ENCODE peak calls at places on chromosomes 4 and X, in nine cellular contexts. One of them, this sample, is unnamed.

GRCh38 chr4:118969359-118969758 is 80.7 kb downstream of the SYNPO2 start:
- DNase-seq in ovary: peak; percentile 55
- DNase-seq in right lobe of liver: peak; percentile 54
- DNase-seq in esophagus squamous epithelium: no peak
- DNase-seq in adrenal gland: peak; percentile 86
- DNase-seq in CD8-positive, alpha-beta T cell: no peak
- DNase-seq in left ventricle myocardium inferior: peak; percentile 51
- DNase-seq in heart left ventricle: peak; percentile 49
- DNase-seq in pancreas: no peak
- DNase-seq in this sample: no peak

GRCh38 chr4:102439835-102440234 is 61.3 kb upstream of the NFKB1 start:
- DNase-seq in ovary: no peak
- DNase-seq in right lobe of liver: no peak
- DNase-seq in esophagus squamous epithelium: no peak
- DNase-seq in adrenal gland: no peak
- DNase-seq in CD8-positive, alpha-beta T cell: no peak
- DNase-seq in left ventricle myocardium inferior: no peak
- DNase-seq in heart left ventricle: no peak
- DNase-seq in pancreas: no peak
- DNase-seq in this sample: no peak

GRCh38 chrX:19625612-19626011 is 110.3 kb upstream of the MAP3K15 start:
- DNase-seq in ovary: no peak
- DNase-seq in right lobe of liver: no peak
- DNase-seq in esophagus squamous epithelium: no peak
- DNase-seq in adrenal gland: no peak
- DNase-seq in CD8-positive, alpha-beta T cell: peak; percentile 45
- DNase-seq in left ventricle myocardium inferior: no peak
- DNase-seq in heart left ventricle: no peak
- DNase-seq in pancreas: no peak
- DNase-seq in this sample: no peak

GRCh38 chr4:90328558-90328957 is 201.4 kb downstream of the CCSER1 start:
- DNase-seq in ovary: no peak
- DNase-seq in right lobe of liver: no peak
- DNase-seq in esophagus squamous epithelium: no peak
- DNase-seq in adrenal gland: peak; percentile 75
- DNase-seq in CD8-positive, alpha-beta T cell: no peak
- DNase-seq in left ventricle myocardium inferior: peak; percentile 41
- DNase-seq in heart left ventricle: peak; percentile 46
- DNase-seq in pancreas: no peak
- DNase-seq in this sample: no peak

GRCh38 chr4:11614426-11614825 is 185.7 kb upstream of the HS3ST1 start:
- DNase-seq in ovary: no peak
- DNase-seq in right lobe of liver: no peak
- DNase-seq in esophagus squamous epithelium: no peak
- DNase-seq in adrenal gland: no peak
- DNase-seq in CD8-positive, alpha-beta T cell: no peak
- DNase-seq in left ventricle myocardium inferior: no peak
- DNase-seq in heart left ventricle: no peak
- DNase-seq in pancreas: no peak
- DNase-seq in this sample: no peak

GRCh38 chrX:102546818-102547493 is 30.4 kb upstream of the TMSB15A start:
- DNase-seq in ovary: no peak
- DNase-seq in right lobe of liver: no peak
- DNase-seq in esophagus squamous epithelium: no peak
- DNase-seq in adrenal gland: no peak
- DNase-seq in CD8-positive, alpha-beta T cell: no peak
- DNase-seq in left ventricle myocardium inferior: no peak
- DNase-seq in heart left ventricle: no peak
- DNase-seq in pancreas: no peak
- DNase-seq in this sample: no peak

GRCh38 chrX:118526149-118526548 is 30.5 kb downstream of the DOCK11 start:
- DNase-seq in ovary: no peak
- DNase-seq in right lobe of liver: no peak
- DNase-seq in esophagus squamous epithelium: no peak
- DNase-seq in adrenal gland: no peak
- DNase-seq in CD8-positive, alpha-beta T cell: no peak
- DNase-seq in left ventricle myocardium inferior: no peak
- DNase-seq in heart left ventricle: no peak
- DNase-seq in pancreas: no peak
- DNase-seq in this sample: no peak

GRCh38 chr4:175385797-175386196 is 426.3 kb downstream of the GPM6A start:
- DNase-seq in ovary: no peak
- DNase-seq in right lobe of liver: no peak
- DNase-seq in esophagus squamous epithelium: no peak
- DNase-seq in adrenal gland: no peak
- DNase-seq in CD8-positive, alpha-beta T cell: no peak
- DNase-seq in left ventricle myocardium inferior: no peak
- DNase-seq in heart left ventricle: no peak
- DNase-seq in pancreas: no peak
- DNase-seq in this sample: no peak

GRCh38 chr4:108359130-108359709 is 190.5 kb upstream of the LEF1 start:
- DNase-seq in ovary: no peak
- DNase-seq in right lobe of liver: no peak
- DNase-seq in esophagus squamous epithelium: no peak
- DNase-seq in adrenal gland: no peak
- DNase-seq in CD8-positive, alpha-beta T cell: peak; percentile 61
- DNase-seq in left ventricle myocardium inferior: no peak
- DNase-seq in heart left ventricle: no peak
- DNase-seq in pancreas: no peak
- DNase-seq in this sample: no peak

GRCh38 chr4:81838586-81838985 is 366.9 kb upstream of the RASGEF1B start:
- DNase-seq in ovary: no peak
- DNase-seq in right lobe of liver: no peak
- DNase-seq in esophagus squamous epithelium: no peak
- DNase-seq in adrenal gland: no peak
- DNase-seq in CD8-positive, alpha-beta T cell: no peak
- DNase-seq in left ventricle myocardium inferior: no peak
- DNase-seq in heart left ventricle: no peak
- DNase-seq in pancreas: no peak
- DNase-seq in this sample: no peak

GRCh38 chr4:8236920-8237195 is 32.7 kb upstream of the HTRA3 start:
- DNase-seq in ovary: no peak
- DNase-seq in right lobe of liver: no peak
- DNase-seq in esophagus squamous epithelium: no peak
- DNase-seq in adrenal gland: no peak
- DNase-seq in CD8-positive, alpha-beta T cell: no peak
- DNase-seq in left ventricle myocardium inferior: no peak
- DNase-seq in heart left ventricle: no peak
- DNase-seq in pancreas: peak; percentile 55
- DNase-seq in this sample: no peak

GRCh38 chr4:8237256-8237989 is 32.1 kb upstream of the HTRA3 start:
- DNase-seq in ovary: no peak
- DNase-seq in right lobe of liver: no peak
- DNase-seq in esophagus squamous epithelium: no peak
- DNase-seq in adrenal gland: no peak
- DNase-seq in CD8-positive, alpha-beta T cell: no peak
- DNase-seq in left ventricle myocardium inferior: no peak
- DNase-seq in heart left ventricle: no peak
- DNase-seq in pancreas: peak; percentile 69
- DNase-seq in this sample: no peak

GRCh38 chr4:8235224-8235623 is 34.3 kb upstream of the HTRA3 start:
- DNase-seq in ovary: no peak
- DNase-seq in right lobe of liver: no peak
- DNase-seq in esophagus squamous epithelium: no peak
- DNase-seq in adrenal gland: no peak
- DNase-seq in CD8-positive, alpha-beta T cell: no peak
- DNase-seq in left ventricle myocardium inferior: no peak
- DNase-seq in heart left ventricle: no peak
- DNase-seq in pancreas: peak; percentile 59
- DNase-seq in this sample: no peak

GRCh38 chr4:8236141-8236919 is 33.2 kb upstream of the HTRA3 start:
- DNase-seq in ovary: no peak
- DNase-seq in right lobe of liver: no peak
- DNase-seq in esophagus squamous epithelium: no peak
- DNase-seq in adrenal gland: no peak
- DNase-seq in CD8-positive, alpha-beta T cell: no peak
- DNase-seq in left ventricle myocardium inferior: no peak
- DNase-seq in heart left ventricle: no peak
- DNase-seq in pancreas: peak; percentile 74
- DNase-seq in this sample: no peak

DNA sequence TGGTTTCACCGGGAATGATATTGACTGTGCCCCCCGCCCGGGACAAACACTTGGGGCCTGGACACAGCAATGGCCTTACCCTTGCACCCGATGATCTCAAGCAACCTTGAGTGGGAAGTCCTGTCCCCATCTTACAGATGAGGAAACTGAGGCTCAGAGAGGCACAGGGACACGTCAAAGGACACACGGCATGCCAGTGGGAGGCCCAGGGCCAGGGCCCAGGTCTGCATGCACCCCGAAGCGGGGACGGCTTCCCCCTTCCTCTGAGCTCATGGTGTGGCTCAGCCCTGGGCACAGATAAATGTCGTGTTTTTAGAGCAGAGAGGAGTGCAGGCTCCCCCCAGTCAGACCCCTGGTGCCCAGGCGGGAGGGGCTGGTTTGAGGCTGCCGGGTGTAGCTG is 33.9 kb upstream of the HTRA3 start:
- DNase-seq in ovary: no peak
- DNase-seq in right lobe of liver: no peak
- DNase-seq in esophagus squamous epithelium: no peak
- DNase-seq in adrenal gland: no peak
- DNase-seq in CD8-positive, alpha-beta T cell: no peak
- DNase-seq in left ventricle myocardium inferior: no peak
- DNase-seq in heart left ventricle: no peak
- DNase-seq in pancreas: peak; percentile 41
- DNase-seq in this sample: no peak
- TF ChIP-seq CTCF in ovary: no peak
- TF ChIP-seq CTCF in right lobe of liver: no peak
- TF ChIP-seq CTCF in esophagus squamous epithelium: no peak
- TF ChIP-seq CTCF in adrenal gland: no peak
- TF ChIP-seq CTCF in CD8-positive, alpha-beta T cell: no peak
- TF ChIP-seq CTCF in left ventricle myocardium inferior: no peak
- TF ChIP-seq CTCF in heart left ventricle: no peak
- TF ChIP-seq CTCF in pancreas: no peak
- TF ChIP-seq CTCF in this sample: no peak

GRCh38 chr4:116070283-116070682 is 956.9 kb upstream of the NDST4 start:
- DNase-seq in ovary: no peak
- DNase-seq in right lobe of liver: no peak
- DNase-seq in esophagus squamous epithelium: no peak
- DNase-seq in adrenal gland: no peak
- DNase-seq in CD8-positive, alpha-beta T cell: no peak
- DNase-seq in left ventricle myocardium inferior: no peak
- DNase-seq in heart left ventricle: no peak
- DNase-seq in pancreas: no peak
- DNase-seq in this sample: no peak

DNA sequence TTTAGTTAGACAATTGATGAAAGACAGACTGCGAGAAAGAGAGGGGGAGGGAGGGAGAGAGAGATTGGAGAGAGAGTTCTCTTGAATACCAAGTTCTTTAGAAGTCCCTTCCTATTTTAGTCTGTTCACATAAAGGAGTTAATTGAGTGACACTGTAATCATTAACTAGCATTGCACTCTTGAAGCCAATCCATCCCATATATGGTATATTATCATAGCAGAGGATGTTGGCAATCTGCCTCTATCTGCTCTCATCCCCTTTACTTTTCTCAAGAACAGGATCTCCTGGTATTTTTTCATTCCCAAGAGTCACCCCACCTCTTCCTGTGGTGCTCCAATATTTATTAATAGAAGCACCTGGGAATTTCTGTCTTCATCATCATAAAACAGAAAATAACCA is 959.6 kb upstream of the NDST4 start:
- DNase-seq in ovary: no peak
- DNase-seq in right lobe of liver: no peak
- DNase-seq in esophagus squamous epithelium: no peak
- DNase-seq in adrenal gland: no peak
- DNase-seq in CD8-positive, alpha-beta T cell: no peak
- DNase-seq in left ventricle myocardium inferior: no peak
- DNase-seq in heart left ventricle: no peak
- DNase-seq in pancreas: no peak
- DNase-seq in this sample: no peak
- H3K9me3 ChIP-seq in ovary: no peaks in the 10 kb centered on the region
- H3K9me3 ChIP-seq in right lobe of liver: peaks cover 3% of the 10 kb centered on the region
- H3K9me3 ChIP-seq in esophagus squamous epithelium: peaks cover 2% of the 10 kb centered on the region
- H3K9me3 ChIP-seq in adrenal gland: peaks cover 9% of the 10 kb centered on the region
- H3K9me3 ChIP-seq in CD8-positive, alpha-beta T cell: no peaks in the 10 kb centered on the region
- H3K9me3 ChIP-seq in left ventricle myocardium inferior: peaks cover 32% of the 10 kb centered on the region
- H3K9me3 ChIP-seq in heart left ventricle: no peaks in the 10 kb centered on the region
- H3K9me3 ChIP-seq in pancreas: no peaks in the 10 kb centered on the region
- H3K9me3 ChIP-seq in this sample: no peaks in the 10 kb centered on the region

GRCh38 chr4:53916431-53916889 is 147.9 kb downstream of the CHIC2 start:
- DNase-seq in ovary: no peak
- DNase-seq in right lobe of liver: no peak
- DNase-seq in esophagus squamous epithelium: no peak
- DNase-seq in adrenal gland: no peak
- DNase-seq in CD8-positive, alpha-beta T cell: no peak
- DNase-seq in left ventricle myocardium inferior: no peak
- DNase-seq in heart left ventricle: no peak
- DNase-seq in pancreas: no peak
- DNase-seq in this sample: no peak
- H3K4me1 ChIP-seq in ovary: no peaks in the 10 kb centered on the region
- H3K4me1 ChIP-seq in right lobe of liver: no peaks in the 10 kb centered on the region
- H3K4me1 ChIP-seq in esophagus squamous epithelium: peaks cover 35% of the 10 kb centered on the region
- H3K4me1 ChIP-seq in adrenal gland: no peaks in the 10 kb centered on the region
- H3K4me1 ChIP-seq in CD8-positive, alpha-beta T cell: no peaks in the 10 kb centered on the region
- H3K4me1 ChIP-seq in left ventricle myocardium inferior: no peaks in the 10 kb centered on the region
- H3K4me1 ChIP-seq in heart left ventricle: no peaks in the 10 kb centered on the region
- H3K4me1 ChIP-seq in pancreas: no peaks in the 10 kb centered on the region
- H3K4me1 ChIP-seq in this sample: peaks cover 7% of the 10 kb centered on the region

DNA sequence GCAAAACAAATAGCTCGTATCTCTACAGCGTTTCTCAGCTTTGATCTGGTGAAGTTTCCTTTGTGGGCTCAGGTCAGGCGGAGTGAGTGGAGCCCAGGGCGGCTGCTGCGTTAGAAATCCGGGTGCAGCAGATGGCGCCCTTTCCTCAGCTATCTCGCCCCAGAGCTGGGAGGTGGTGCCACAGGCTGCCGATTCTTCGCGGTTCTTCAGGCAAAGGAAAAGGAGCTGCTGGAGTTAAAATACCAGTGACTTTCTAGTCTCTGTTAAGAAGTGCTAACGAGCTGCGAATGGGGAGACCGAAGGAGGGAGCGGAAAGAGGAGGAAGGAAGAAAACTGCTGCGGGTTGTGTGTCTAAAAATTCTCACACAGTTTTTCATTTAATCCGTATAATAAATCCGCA is 114.6 kb downstream of the CPE start:
- DNase-seq in ovary: peak; percentile 34
- DNase-seq in right lobe of liver: peak; percentile 74
- DNase-seq in esophagus squamous epithelium: no peak
- DNase-seq in adrenal gland: peak; percentile 84
- DNase-seq in CD8-positive, alpha-beta T cell: peak; percentile 58
- DNase-seq in left ventricle myocardium inferior: peak; percentile 62
- DNase-seq in heart left ventricle: peak; percentile 64
- DNase-seq in pancreas: peak; percentile 84
- DNase-seq in this sample: no peak
- TF ChIP-seq CTCF in ovary: peak; percentile 19
- TF ChIP-seq CTCF in right lobe of liver: peak; percentile 74
- TF ChIP-seq CTCF in esophagus squamous epithelium: peak; percentile 61
- TF ChIP-seq CTCF in adrenal gland: peak; percentile 64
- TF ChIP-seq CTCF in CD8-positive, alpha-beta T cell: peak; percentile 60
- TF ChIP-seq CTCF in left ventricle myocardium inferior: peak; percentile 77
- TF ChIP-seq CTCF in heart left ventricle: peak; percentile 47
- TF ChIP-seq CTCF in pancreas: peak; percentile 39
- TF ChIP-seq CTCF in this sample: peak; percentile 38

DNA sequence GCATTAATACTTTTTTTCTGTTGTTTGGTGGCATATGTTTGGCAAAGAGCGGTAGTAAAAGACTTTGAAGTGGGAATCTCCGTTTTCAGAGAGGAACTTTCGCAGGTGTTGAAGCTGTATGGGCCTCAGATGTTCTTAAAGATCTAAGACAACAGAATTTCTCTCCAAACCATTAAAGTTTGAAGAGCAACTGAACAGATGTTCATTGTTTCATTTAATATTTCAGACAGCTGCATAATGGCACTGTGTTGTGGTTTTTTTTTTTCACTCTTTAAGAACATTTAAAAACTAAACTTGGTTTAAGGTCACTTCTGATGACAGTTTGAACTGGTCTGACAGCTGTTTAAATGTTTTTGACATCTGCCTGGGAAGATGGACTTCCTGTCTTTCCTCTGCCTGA is 882.7 kb upstream of the PCDH10 start:
- DNase-seq in ovary: no peak
- DNase-seq in right lobe of liver: no peak
- DNase-seq in esophagus squamous epithelium: no peak
- DNase-seq in adrenal gland: no peak
- DNase-seq in CD8-positive, alpha-beta T cell: no peak
- DNase-seq in left ventricle myocardium inferior: no peak
- DNase-seq in heart left ventricle: no peak
- DNase-seq in pancreas: no peak
- DNase-seq in this sample: no peak
- H3K9me3 ChIP-seq in ovary: no peaks in the 10 kb centered on the region
- H3K9me3 ChIP-seq in right lobe of liver: no peaks in the 10 kb centered on the region
- H3K9me3 ChIP-seq in esophagus squamous epithelium: no peaks in the 10 kb centered on the region
- H3K9me3 ChIP-seq in adrenal gland: peaks cover 5% of the 10 kb centered on the region
- H3K9me3 ChIP-seq in CD8-positive, alpha-beta T cell: no peaks in the 10 kb centered on the region
- H3K9me3 ChIP-seq in left ventricle myocardium inferior: peaks cover 5% of the 10 kb centered on the region
- H3K9me3 ChIP-seq in heart left ventricle: no peaks in the 10 kb centered on the region
- H3K9me3 ChIP-seq in pancreas: no peaks in the 10 kb centered on the region
- H3K9me3 ChIP-seq in this sample: no peaks in the 10 kb centered on the region

This sample was measured in vagina.